ENCODE peak calls at places on chromosomes 16 and 17, in ten cellular contexts. J, D, E, W, L, F, Y, I, R and U are unnamed samples.

GRCh38 chr17:64628641-64629040 is 33.5 kb downstream of the SMURF2 start:
- DNase-seq in R (no peak), F (no peak), J (no peak), I (no peak), L (no peak), Y (no peak), W (no peak), E (no peak), D (no peak), U (no peak)

GRCh38 chr16:1152123-1152638 is 725 bp upstream of the CACNA1H start:
- DNase-seq in F (no peak), D (no peak), R (no peak), J (peak; percentile 19), L (no peak), E (no peak), Y (no peak), W (no peak), I (no peak), U (no peak)

GRCh38 chr17:82696259-82696658 is 2.2 kb downstream of the RAB40B start:
- DNase-seq in L (no peak), J (no peak), Y (no peak), R (no peak), E (no peak), W (no peak), F (no peak), D (no peak), I (no peak), U (no peak)

GRCh38 chr16:81601008-81601428 is 156.4 kb downstream of the CMIP start:
- DNase-seq in W (no peak), R (peak; percentile 60), Y (no peak), D (no peak), J (no peak), I (no peak), L (no peak), F (peak; percentile 72), E (no peak), U (peak; percentile 33)

GRCh38 chr17:63842173-63842539 is 329 bp downstream of the SMARCD2 start:
- DNase-seq in W (peak; percentile 53), F (no peak), D (peak; percentile 44), R (no peak), Y (peak; percentile 42), L (peak; percentile 42), I (no peak), J (no peak), E (peak; percentile 33), U (no peak)

GRCh38 chr16:15658149-15658548 is 8.1 kb downstream of the NDE1 start:
- DNase-seq in Y (no peak), R (no peak), I (no peak), J (no peak), W (no peak), D (no peak), F (no peak), E (no peak), L (no peak), U (no peak)

GRCh38 chr17:18021372-18021771 is 17.6 kb downstream of the ATPAF2 start:
- DNase-seq in W (no peak), D (no peak), R (no peak), J (no peak), Y (no peak), F (no peak), E (no peak), I (no peak), L (no peak), U (no peak)

GRCh38 chr17:43943769-43944418 is 1.6 kb upstream of the PPY start:
- DNase-seq in I (peak; percentile 81), L (peak; percentile 83), Y (peak; percentile 81), E (peak; percentile 86), D (peak; percentile 10), F (peak; percentile 56), R (no peak), W (peak; percentile 85), J (peak; percentile 88), U (peak; percentile 79)

GRCh38 chr17:602436-602835 is 112.2 kb downstream of the VPS53 start:
- DNase-seq in J (no peak), R (no peak), D (no peak), L (no peak), Y (no peak), I (no peak), E (no peak), W (no peak), F (no peak), U (peak; percentile 94)

GRCh38 chr16:57356547-57356946 is 2.0 kb upstream of the CCL22 start:
- DNase-seq in I (no peak), R (no peak), E (peak; percentile 8), J (no peak), L (no peak), D (no peak), F (no peak), Y (no peak), W (no peak), U (no peak)

GRCh38 chr16:4288148-4288921 is 15.5 kb upstream of the TFAP4 start:
- DNase-seq in E (peak; percentile 79), J (peak; percentile 68), D (no peak), I (peak; percentile 77), Y (peak; percentile 73), F (peak; percentile 70), W (peak; percentile 86), R (no peak), L (peak; percentile 74), U (peak; percentile 68)

GRCh38 chr17:8041249-8041928 is 2.5 kb downstream of the ALOX15B start:
- DNase-seq in L (no peak), W (peak; percentile 30), R (no peak), E (peak; percentile 58), Y (no peak), D (no peak), I (no peak), J (peak; percentile 39), F (peak; percentile 53), U (peak; percentile 91)

GRCh38 chr17:45687594-45687993 is 96.5 kb upstream of the CRHR1 start:
- DNase-seq in W (no peak), F (no peak), E (no peak), R (no peak), D (no peak), J (no peak), L (no peak), Y (no peak), I (no peak), U (no peak)

GRCh38 chr17:50272711-50273653 is 1.3 kb upstream of the TMEM92 start:
- DNase-seq in I (no peak), J (peak; percentile 93), E (peak; percentile 62), R (no peak), Y (peak; percentile 58), D (no peak), F (no peak), L (peak; percentile 49), W (peak; percentile 74), U (peak; percentile 71)

GRCh38 chr17:7589891-7590611 is at the start of gene SOX15:
- DNase-seq in Y (no peak), W (peak; percentile 42), L (no peak), I (no peak), E (no peak), R (no peak), F (peak; percentile 59), J (no peak), D (no peak), U (no peak)

GRCh38 chr16:84295203-84295850 is 649 bp downstream of the WFDC1 start:
- DNase-seq in L (no peak), Y (no peak), R (no peak), I (no peak), F (no peak), D (no peak), J (no peak), E (no peak), W (no peak), U (no peak)
- H3K4me3 ChIP-seq in L (no peak overlapping the region), Y (peak overlapping the region; percentile 59), R (no peak overlapping the region), I (peak overlapping the region; percentile 10), F (peak overlapping the region; percentile 8), D (no peak overlapping the region), J (no peak overlapping the region), E (peak overlapping the region; percentile 34), W (peak overlapping the region; percentile 25), U (peak overlapping the region; percentile 35)

GRCh38 chr16:67013823-67014640 is 14.9 kb upstream of the CBFB start:
- DNase-seq in I (peak; percentile 47), W (peak; percentile 59), D (no peak), L (peak; percentile 80), J (peak; percentile 79), F (peak; percentile 48), R (no peak), Y (peak; percentile 87), E (peak; percentile 68), U (peak; percentile 53)
- TF ChIP-seq CTCF in I (peak; percentile 4), W (no peak), D (no peak), L (peak; percentile 42), J (no peak), F (no peak), R (no peak), Y (peak; percentile 53), E (no peak), U (peak; percentile 22)

GRCh38 chr17:55717898-55718735 is 4.5 kb downstream of the TMEM100 start:
- DNase-seq in I (peak; percentile 73), D (no peak), F (peak; percentile 58), Y (peak; percentile 75), W (peak; percentile 82), L (peak; percentile 72), R (no peak), J (peak; percentile 79), E (peak; percentile 81), U (peak; percentile 84)

GRCh38 chr17:55720917-55721836 is 1.5 kb downstream of the TMEM100 start:
- DNase-seq in L (no peak), F (no peak), W (no peak), R (no peak), Y (no peak), D (no peak), J (no peak), I (no peak), E (no peak), U (peak; percentile 52)

GRCh38 chr17:55723488-55723848 is 804 bp upstream of the TMEM100 start:
- DNase-seq in Y (no peak), W (no peak), L (no peak), I (no peak), E (no peak), R (no peak), J (no peak), D (no peak), F (no peak), U (no peak)

GRCh38 chr17:55722742-55723487 is at the start of gene TMEM100:
- DNase-seq in D (no peak), E (no peak), R (peak; percentile 44), W (peak; percentile 25), L (peak; percentile 17), J (no peak), F (peak; percentile 90), I (no peak), Y (no peak), U (peak; percentile 84)

GRCh38 chr17:55722016-55722706 is 503 bp downstream of the TMEM100 start:
- DNase-seq in D (no peak), I (no peak), W (no peak), Y (no peak), R (no peak), E (no peak), F (peak; percentile 46), J (no peak), L (no peak), U (no peak)
- H3K4me3 ChIP-seq in D (no peak overlapping the region), I (peak overlapping the region; percentile 26), W (peak overlapping the region; percentile 14), Y (peak overlapping the region; percentile 55), R (peak overlapping the region; percentile 33), E (peak overlapping the region; percentile 49), F (peak overlapping the region; percentile 27), J (no peak overlapping the region), L (no peak overlapping the region), U (peak overlapping the region; percentile 53)

GRCh38 chr17:42334667-42335066 is 46.4 kb downstream of the STAT5A start:
- DNase-seq in R (no peak), J (no peak), L (no peak), F (no peak), D (no peak), I (no peak), W (no peak), E (no peak), Y (no peak), U (no peak)
- TF ChIP-seq CTCF in R (no peak), J (peak; percentile 10), L (no peak), F (peak; percentile 13), D (peak; percentile 9), I (no peak), W (no peak), E (no peak), Y (no peak), U (peak; percentile 19)

GRCh38 chr16:9008335-9009260 is 44.9 kb upstream of the USP7 start:
- DNase-seq in R (peak; percentile 37), Y (peak; percentile 70), W (peak; percentile 89), I (peak; percentile 72), F (peak; percentile 57), D (no peak), J (peak; percentile 84), L (peak; percentile 79), E (peak; percentile 83), U (peak; percentile 74)
- H3K4me3 ChIP-seq in R (peak overlapping the region; percentile 15), Y (peak overlapping the region; percentile 54), W (peak overlapping the region; percentile 29), I (no peak overlapping the region), F (no peak overlapping the region), D (peak overlapping the region; percentile 10), J (no peak overlapping the region), L (no peak overlapping the region), E (peak overlapping the region; percentile 29), U (peak overlapping the region; percentile 29)